ENCODE peak calls at places on chromosomes 6 and 20, in ten cellular contexts. Q is ovary, S is heart left ventricle, C is A549, V is astrocyte of the spinal cord, K is transverse colon, L is psoas muscle, B is cardiac muscle cell, O is tibial artery, A is mammary epithelial cell. H is an unnamed sample.

GRCh38 chr6:32203435-32204267 is 11.2 kb upstream of the GPSM3 start:
- DNase-seq in Q (no peak), C (no peak), K (no peak), A (no peak), S (no peak), V (no peak), O (peak; percentile 46), B (no peak), L (no peak), H (no peak)

GRCh38 chr6:84512396-84512795 is 252.0 kb downstream of the TBX18 start:
- DNase-seq in L (no peak), V (no peak), Q (no peak), A (no peak), C (no peak), S (no peak), K (no peak), O (no peak), B (peak; percentile 84), H (no peak)

GRCh38 chr6:132964101-132964867 is 149.9 kb downstream of the RPS12 start:
- DNase-seq in S (no peak), C (no peak), K (no peak), V (peak; percentile 58), L (no peak), B (peak; percentile 68), O (no peak), A (no peak), Q (no peak), H (no peak)

GRCh38 chr6:2971420-2972218 is at the start of gene SERPINB6:
- DNase-seq in Q (peak; percentile 88), V (peak; percentile 74), K (peak; percentile 88), B (peak; percentile 90), A (peak; percentile 36), O (peak; percentile 94), L (peak; percentile 81), S (peak; percentile 92), C (peak; percentile 53), H (no peak)

GRCh38 chr20:22403860-22404608 is 180.3 kb downstream of the FOXA2 start:
- DNase-seq in B (peak; percentile 37), Q (no peak), O (no peak), C (peak; percentile 92), L (no peak), K (no peak), A (no peak), V (no peak), S (no peak), H (no peak)

GRCh38 chr6:108850669-108851467 is 2.6 kb downstream of the ARMC2 start:
- DNase-seq in K (no peak), A (no peak), C (no peak), O (peak; percentile 86), L (peak; percentile 34), S (peak; percentile 78), V (no peak), Q (no peak), B (peak; percentile 19), H (no peak)

GRCh38 chr6:130730600-130730999 is 96.6 kb upstream of the SMLR1 start:
- DNase-seq in O (no peak), Q (no peak), S (no peak), B (no peak), L (no peak), A (no peak), C (no peak), V (no peak), K (no peak), H (no peak)

GRCh38 chr6:35757461-35758123 is 18.8 kb upstream of the CLPSL2 start:
- DNase-seq in L (no peak), V (peak; percentile 37), C (peak; percentile 57), K (no peak), O (no peak), Q (no peak), S (no peak), B (peak; percentile 63), A (no peak), H (no peak)

GRCh38 chr20:20816969-20817368 is 104.5 kb upstream of the RALGAPA2 start:
- DNase-seq in A (no peak), B (no peak), L (no peak), S (no peak), Q (no peak), K (no peak), V (no peak), O (no peak), C (no peak), H (no peak)

GRCh38 chr20:20821496-20822260 is 109.2 kb upstream of the RALGAPA2 start:
- DNase-seq in C (no peak), L (no peak), Q (no peak), V (no peak), O (no peak), A (no peak), K (no peak), B (no peak), S (no peak), H (no peak)

GRCh38 chr20:20820104-20820503 is 107.7 kb upstream of the RALGAPA2 start:
- DNase-seq in O (no peak), S (peak; percentile 28), B (peak; percentile 7), A (no peak), L (no peak), K (no peak), V (no peak), C (peak; percentile 36), Q (no peak), H (no peak)

GRCh38 chr20:20823469-20823868 is 111.0 kb upstream of the RALGAPA2 start:
- DNase-seq in K (no peak), S (no peak), Q (no peak), B (no peak), O (no peak), V (no peak), L (no peak), C (no peak), A (no peak), H (no peak)

GRCh38 chr20:20820780-20821495 is 108.5 kb upstream of the RALGAPA2 start:
- DNase-seq in Q (no peak), A (no peak), C (no peak), O (no peak), S (no peak), K (no peak), L (no peak), V (no peak), B (no peak), H (no peak)
- TF ChIP-seq CTCF in Q (no peak), A (no peak), C (no peak), O (no peak), S (no peak), K (no peak), L (no peak), V (no peak), B (no peak), H (no peak)

GRCh38 chr20:1648101-1648500 is 9.5 kb downstream of the SIRPG start:
- DNase-seq in V (no peak), A (no peak), S (no peak), K (no peak), O (no peak), B (no peak), L (no peak), Q (no peak), C (no peak), H (no peak)

GRCh38 chr20:1652104-1652503 is 5.5 kb downstream of the SIRPG start:
- DNase-seq in V (no peak), K (no peak), A (no peak), Q (no peak), C (no peak), B (no peak), O (no peak), L (no peak), S (no peak), H (no peak)

GRCh38 chr20:1652960-1653359 is 4.6 kb downstream of the SIRPG start:
- DNase-seq in V (no peak), K (no peak), B (no peak), C (no peak), O (no peak), Q (no peak), S (no peak), A (no peak), L (no peak), H (no peak)

GRCh38 chr20:1654994-1655393 is 2.6 kb downstream of the SIRPG start:
- DNase-seq in V (no peak), A (no peak), C (no peak), S (no peak), L (no peak), K (no peak), Q (no peak), O (no peak), B (no peak), H (no peak)

DNA sequence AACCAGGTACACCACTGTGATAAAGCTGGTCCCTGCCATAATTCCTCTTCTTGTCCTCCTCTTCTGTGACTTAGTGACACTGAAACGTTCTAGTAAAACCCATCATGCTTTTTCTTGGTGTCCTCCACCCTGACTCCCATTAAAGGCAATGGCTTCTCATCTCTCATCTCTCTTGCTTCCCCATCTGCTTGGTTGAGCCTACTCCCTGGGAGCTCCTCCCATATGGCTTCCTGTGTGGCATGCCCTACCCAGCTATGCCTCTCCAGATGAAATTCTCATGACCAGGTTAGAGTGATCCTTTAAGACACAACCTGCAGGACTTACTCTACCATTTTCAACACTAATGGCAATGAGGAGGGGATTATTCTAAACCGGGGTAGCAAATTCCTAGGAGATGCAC is 6.3 kb downstream of the SIRPG start:
- DNase-seq in O (no peak), L (no peak), A (no peak), C (no peak), V (no peak), B (no peak), Q (no peak), K (no peak), S (no peak), H (no peak)
- H3K4me3 ChIP-seq in O (no peak overlapping the region), L (no peak overlapping the region), A (no peak overlapping the region), C (no peak overlapping the region), V (no peak overlapping the region), B (no peak overlapping the region), Q (no peak overlapping the region), K (no peak overlapping the region), S (no peak overlapping the region), H (no peak overlapping the region)

GRCh38 chr6:162710438-162710837 is 17.1 kb downstream of the PRKN start:
- DNase-seq in A (no peak), C (no peak), L (no peak), O (no peak), Q (no peak), B (no peak), V (no peak), S (no peak), K (no peak), H (no peak)

GRCh38 chr6:162709431-162709830 is 18.1 kb downstream of the PRKN start:
- DNase-seq in O (no peak), L (no peak), K (no peak), A (no peak), B (no peak), Q (no peak), C (no peak), S (no peak), V (no peak), H (no peak)

GRCh38 chr6:162711376-162711775 is 16.2 kb downstream of the PRKN start:
- DNase-seq in V (no peak), B (no peak), A (no peak), S (no peak), Q (no peak), O (no peak), K (no peak), L (no peak), C (no peak), H (no peak)

GRCh38 chr6:162710936-162711335 is 16.6 kb downstream of the PRKN start:
- DNase-seq in V (no peak), L (no peak), A (no peak), K (no peak), O (no peak), C (no peak), B (no peak), S (no peak), Q (no peak), H (no peak)

DNA sequence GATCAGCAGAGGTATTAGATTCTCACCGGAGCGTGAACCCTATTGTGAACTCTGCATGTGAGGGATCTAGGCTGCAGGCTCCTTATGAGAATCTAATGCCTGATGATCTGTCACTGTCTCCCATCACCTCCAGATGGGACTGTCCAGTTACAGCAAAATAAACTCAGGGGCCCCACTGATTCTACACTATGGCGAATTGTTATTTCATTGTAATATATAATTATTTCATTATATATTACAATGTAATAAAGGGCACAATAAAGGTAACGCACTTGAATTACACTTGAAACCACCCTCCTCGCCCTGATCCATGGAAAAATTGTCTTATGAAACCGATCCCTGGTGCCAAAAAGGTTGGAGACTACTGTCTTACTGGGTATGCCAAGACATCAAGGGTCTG is 18.6 kb downstream of the PRKN start:
- DNase-seq in K (no peak), Q (no peak), B (no peak), C (no peak), V (no peak), A (no peak), S (no peak), L (no peak), O (no peak), H (no peak)
- TF ChIP-seq CTCF in K (no peak), Q (no peak), B (no peak), C (no peak), V (no peak), A (no peak), S (no peak), L (no peak), O (no peak), H (no peak)

DNA sequence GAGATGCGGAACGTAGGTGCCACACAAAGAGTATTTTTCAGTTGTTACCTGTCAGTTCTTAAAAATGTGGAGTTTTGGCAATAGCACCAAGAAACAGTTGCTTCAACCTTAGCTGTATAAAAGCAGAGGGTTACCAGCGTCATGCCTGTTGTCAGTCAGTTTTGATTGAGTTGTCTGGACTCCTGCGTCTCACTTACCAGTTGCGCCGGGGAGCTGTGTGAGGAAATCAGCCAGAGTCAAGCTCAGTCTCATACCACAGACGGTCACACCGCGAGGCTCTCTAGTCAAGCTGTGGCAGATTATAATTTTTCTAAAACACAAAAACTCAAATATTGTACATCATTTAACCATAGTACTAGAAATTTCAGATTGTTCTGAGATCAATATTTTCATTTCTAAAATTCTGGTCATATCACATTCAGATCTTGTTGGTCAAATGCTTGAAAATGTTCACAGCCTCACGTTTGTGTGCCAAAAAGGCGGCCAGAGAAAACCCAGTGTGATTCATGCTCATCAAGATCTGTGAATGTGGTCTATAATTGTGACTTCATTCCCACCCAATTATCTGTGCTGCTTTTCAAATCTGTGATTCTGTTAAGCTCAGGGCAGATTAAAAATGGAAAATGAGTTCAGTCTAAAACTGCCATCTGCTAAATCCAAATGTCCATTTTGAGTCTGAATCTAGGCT is 37.5 kb downstream of the SASH1 start:
- DNase-seq in A (no peak), C (no peak), L (peak; percentile 41), V (peak; percentile 44), Q (no peak), B (peak; percentile 55), O (no peak), S (no peak), K (no peak), H (no peak)
- H3K4me3 ChIP-seq in A (no peak overlapping the region), C (no peak overlapping the region), L (no peak overlapping the region), V (no peak overlapping the region), Q (no peak overlapping the region), B (no peak overlapping the region), O (no peak overlapping the region), S (no peak overlapping the region), K (no peak overlapping the region), H (no peak overlapping the region)